ENCODE peak calls at places on chromosome 17, in five cellular contexts. Z is AG04450, R is heart left ventricle, I is SK-N-SH, W is DND-41. C is an unnamed sample.

GRCh38 chr17:13888043-13888442 is 181.3 kb upstream of the COX10 start:
- DNase-seq in W (no peak), R (peak; percentile 42), Z (no peak), I (peak; percentile 25), C (no peak)

GRCh38 chr17:75271955-75272847 is 1.2 kb upstream of the MIF4GD start:
- DNase-seq in I (peak; percentile 78), W (peak; percentile 54), R (peak; percentile 80), Z (no peak), C (peak; percentile 47)

GRCh38 chr17:28193241-28193640 is 125.8 kb upstream of the TMEM97 start:
- DNase-seq in R (peak; percentile 32), W (no peak), I (no peak), Z (no peak), C (peak; percentile 4)

GRCh38 chr17:28475151-28475900 is 1.9 kb downstream of the SLC13A2 start:
- DNase-seq in Z (no peak), W (no peak), I (no peak), R (no peak), C (no peak)

GRCh38 chr17:40099627-40100418 is 566 bp downstream of the NR1D1 start:
- DNase-seq in Z (no peak), I (no peak), R (no peak), W (no peak), C (no peak)

GRCh38 chr17:57563968-57564367 is 181.1 kb downstream of the CCDC182 start:
- DNase-seq in R (no peak), I (peak; percentile 74), W (no peak), Z (no peak), C (no peak)

GRCh38 chr17:1810450-1811103 is 19.1 kb downstream of the SMYD4 start:
- DNase-seq in R (no peak), W (no peak), I (no peak), Z (no peak), C (no peak)

GRCh38 chr17:57387575-57387974 is 131.3 kb downstream of the MSI2 start:
- DNase-seq in W (no peak), Z (no peak), I (no peak), R (no peak), C (no peak)

GRCh38 chr17:76032073-76032779 is 5.1 kb upstream of the EVPL start:
- DNase-seq in Z (no peak), R (no peak), I (peak; percentile 57), W (no peak), C (no peak)

GRCh38 chr17:56908061-56908542 is 5.7 kb downstream of the TRIM25 start:
- DNase-seq in R (peak; percentile 69), W (no peak), I (no peak), Z (no peak), C (peak; percentile 87)

GRCh38 chr17:50346313-50347086 is 574 bp downstream of the XYLT2 start:
- DNase-seq in R (peak; percentile 48), I (peak; percentile 93), Z (no peak), W (no peak), C (peak; percentile 57)

GRCh38 chr17:76528156-76528527 is 9.4 kb downstream of the CYGB start:
- DNase-seq in Z (no peak), R (no peak), W (no peak), I (peak; percentile 27), C (peak; percentile 67)

GRCh38 chr17:8120520-8121443 is 2.5 kb upstream of the ALOXE3 start:
- DNase-seq in Z (no peak), R (peak; percentile 63), I (peak; percentile 71), W (peak; percentile 70), C (peak; percentile 91)
- TF ChIP-seq CTCF in Z (peak; percentile 36), R (no peak), I (peak; percentile 49), W (peak; percentile 56), C (peak; percentile 35)

DNA sequence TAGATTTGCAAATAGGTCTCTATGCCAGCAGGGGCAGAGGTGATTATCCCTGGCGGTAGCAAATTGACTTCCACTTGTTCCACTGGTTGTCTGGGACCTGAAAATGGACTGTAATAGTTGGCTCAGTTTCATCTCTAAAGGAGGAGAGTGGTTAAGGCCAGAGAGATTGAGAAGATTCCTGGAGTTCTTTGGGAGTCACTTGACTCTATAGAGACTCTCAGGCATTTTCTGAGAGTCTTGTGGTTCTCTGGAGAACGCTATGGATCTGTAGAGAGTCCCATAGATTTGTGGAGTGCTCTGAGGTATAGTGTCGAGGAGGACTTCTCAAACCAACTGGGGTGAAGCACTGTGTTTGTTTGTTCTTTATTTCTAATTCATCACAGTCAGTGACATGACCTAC is 8.9 kb upstream of the PMP22 start:
- DNase-seq in W (no peak), Z (no peak), R (no peak), I (no peak), C (no peak)
- H3K4me3 ChIP-seq in W (no peak overlapping the region), Z (no peak overlapping the region), R (no peak overlapping the region), I (no peak overlapping the region), C (no peak overlapping the region)

GRCh38 chr17:29630630-29631193 is 8.0 kb upstream of the CORO6 start:
- DNase-seq in R (no peak), Z (no peak), I (no peak), W (no peak), C (no peak)
- TF ChIP-seq CTCF in R (no peak), Z (no peak), I (no peak), W (no peak), C (no peak)

DNA sequence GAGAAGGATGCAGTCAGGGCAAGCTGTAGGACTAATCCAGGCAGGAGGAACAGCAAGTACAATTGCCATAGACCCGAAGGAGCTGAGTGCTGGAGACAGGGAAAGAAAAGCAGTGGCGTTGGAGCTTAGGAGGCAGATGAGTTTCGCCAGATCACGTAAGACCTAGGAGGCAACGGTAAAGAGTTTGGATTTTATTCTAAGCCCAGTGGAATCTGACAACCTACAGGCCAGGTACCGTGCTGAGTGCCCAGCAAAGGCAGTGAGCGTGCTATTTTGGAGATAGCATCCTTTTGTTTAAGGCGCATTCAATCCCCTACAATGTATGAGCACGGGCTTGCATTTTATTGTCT is 1.2 kb downstream of the USP43 start:
- DNase-seq in I (no peak), Z (no peak), R (no peak), W (no peak), C (no peak)
- H3K4me3 ChIP-seq in I (no peak overlapping the region), Z (no peak overlapping the region), R (no peak overlapping the region), W (no peak overlapping the region), C (no peak overlapping the region)

GRCh38 chr17:43790311-43790940 is 10.2 kb downstream of the CFAP97D1 start:
- DNase-seq in Z (no peak), I (no peak), R (no peak), W (no peak), C (no peak)
- TF ChIP-seq CTCF in Z (peak; percentile 27), I (peak; percentile 26), R (no peak), W (peak; percentile 14), C (no peak)

GRCh38 chr17:68497885-68498319 is 14.3 kb upstream of the PRKAR1A start:
- DNase-seq in Z (no peak), I (no peak), R (no peak), W (no peak), C (peak; percentile 94)
- H3K4me3 ChIP-seq in Z (no peak overlapping the region), I (no peak overlapping the region), R (no peak overlapping the region), W (no peak overlapping the region), C (peak overlapping the region; percentile 26)

GRCh38 chr17:42980766-42981397 is 517 bp downstream of the RUNDC1 start:
- DNase-seq in W (peak; percentile 54), I (peak; percentile 65), R (peak; percentile 61), Z (no peak), C (peak; percentile 80)
- TF ChIP-seq CTCF in W (peak; percentile 54), I (no peak), R (no peak), Z (no peak), C (peak; percentile 28)